ENCODE peak calls at places on chromosomes 12 and 14, in seven cellular contexts. One of them, this sample, is unnamed.

GRCh38 chr12:72273851-72274284 is 1.7 kb downstream of the TRHDE start:
- DNase-seq in GM20000: no peak
- DNase-seq in astrocyte: no peak
- DNase-seq in bronchial epithelial cell: no peak
- DNase-seq in tibial artery: no peak
- DNase-seq in osteoblast: peak
- DNase-seq in fibroblast of pulmonary artery: no peak
- DNase-seq in this sample: no peak

GRCh38 chr12:131094831-131095805 is 141.4 kb downstream of the ADGRD1 start:
- DNase-seq in fibroblast of pulmonary artery: no peak
- DNase-seq in GM20000: no peak
- DNase-seq in tibial artery: peak
- DNase-seq in bronchial epithelial cell: no peak
- DNase-seq in osteoblast: peak
- DNase-seq in astrocyte: no peak
- DNase-seq in this sample: no peak

GRCh38 chr12:57765003-57765697 is 1.7 kb downstream of the CYP27B1 start:
- DNase-seq in fibroblast of pulmonary artery: peak
- DNase-seq in bronchial epithelial cell: peak
- DNase-seq in GM20000: peak
- DNase-seq in astrocyte: no peak
- DNase-seq in tibial artery: peak
- DNase-seq in osteoblast: peak
- DNase-seq in this sample: no peak

GRCh38 chr14:68248481-68249255 is 429.1 kb downstream of the RAD51B start:
- DNase-seq in fibroblast of pulmonary artery: peak
- DNase-seq in astrocyte: peak
- DNase-seq in osteoblast: no peak
- DNase-seq in GM20000: peak
- DNase-seq in tibial artery: peak
- DNase-seq in bronchial epithelial cell: peak
- DNase-seq in this sample: no peak

GRCh38 chr12:121218588-121219352 is 8.8 kb downstream of the P2RX4 start:
- DNase-seq in astrocyte: no peak
- DNase-seq in osteoblast: peak
- DNase-seq in tibial artery: no peak
- DNase-seq in fibroblast of pulmonary artery: no peak
- DNase-seq in bronchial epithelial cell: no peak
- DNase-seq in GM20000: no peak
- DNase-seq in this sample: no peak

GRCh38 chr12:92039048-92039447 is 106.6 kb downstream of the BTG1 start:
- DNase-seq in bronchial epithelial cell: no peak
- DNase-seq in GM20000: no peak
- DNase-seq in osteoblast: no peak
- DNase-seq in tibial artery: no peak
- DNase-seq in fibroblast of pulmonary artery: no peak
- DNase-seq in astrocyte: no peak
- DNase-seq in this sample: no peak

GRCh38 chr14:57182760-57183503 is 85.8 kb downstream of the EXOC5 start:
- DNase-seq in osteoblast: no peak
- DNase-seq in fibroblast of pulmonary artery: peak
- DNase-seq in astrocyte: no peak
- DNase-seq in tibial artery: no peak
- DNase-seq in GM20000: peak
- DNase-seq in bronchial epithelial cell: peak
- DNase-seq in this sample: no peak

GRCh38 chr14:54622189-54622958 is 55.4 kb downstream of the SAMD4A start:
- DNase-seq in tibial artery: no peak
- DNase-seq in fibroblast of pulmonary artery: no peak
- DNase-seq in bronchial epithelial cell: no peak
- DNase-seq in osteoblast: peak
- DNase-seq in GM20000: peak
- DNase-seq in astrocyte: no peak
- DNase-seq in this sample: no peak

GRCh38 chr14:99707921-99708320 is 23.8 kb downstream of the CYP46A1 start:
- DNase-seq in astrocyte: no peak
- DNase-seq in GM20000: no peak
- DNase-seq in osteoblast: no peak
- DNase-seq in fibroblast of pulmonary artery: no peak
- DNase-seq in bronchial epithelial cell: no peak
- DNase-seq in tibial artery: no peak
- DNase-seq in this sample: no peak

GRCh38 chr14:73058923-73059311 is 583 bp downstream of the RBM25 start:
- DNase-seq in tibial artery: no peak
- DNase-seq in bronchial epithelial cell: peak
- DNase-seq in astrocyte: peak
- DNase-seq in fibroblast of pulmonary artery: no peak
- DNase-seq in GM20000: peak
- DNase-seq in osteoblast: peak
- DNase-seq in this sample: no peak

GRCh38 chr14:36863271-36863670 is 201.6 kb downstream of the PAX9 start:
- DNase-seq in astrocyte: no peak
- DNase-seq in fibroblast of pulmonary artery: no peak
- DNase-seq in osteoblast: no peak
- DNase-seq in bronchial epithelial cell: no peak
- DNase-seq in GM20000: no peak
- DNase-seq in tibial artery: no peak
- DNase-seq in this sample: no peak
- TF ChIP-seq CTCF in astrocyte: no peak
- TF ChIP-seq CTCF in fibroblast of pulmonary artery: no peak
- TF ChIP-seq CTCF in osteoblast: peak
- TF ChIP-seq CTCF in bronchial epithelial cell: no peak
- TF ChIP-seq CTCF in GM20000: no peak
- TF ChIP-seq CTCF in tibial artery: no peak
- TF ChIP-seq CTCF in this sample: no peak

GRCh38 chr12:48979602-48980388 is 1.7 kb downstream of the WNT1 start:
- DNase-seq in fibroblast of pulmonary artery: no peak
- DNase-seq in GM20000: peak
- DNase-seq in astrocyte: no peak
- DNase-seq in osteoblast: peak
- DNase-seq in tibial artery: no peak
- DNase-seq in bronchial epithelial cell: no peak
- DNase-seq in this sample: no peak

GRCh38 chr12:48978741-48979601 is 849 bp downstream of the WNT1 start:
- DNase-seq in GM20000: peak
- DNase-seq in bronchial epithelial cell: no peak
- DNase-seq in tibial artery: no peak
- DNase-seq in fibroblast of pulmonary artery: no peak
- DNase-seq in astrocyte: no peak
- DNase-seq in osteoblast: peak
- DNase-seq in this sample: no peak

GRCh38 chr12:48981757-48982157 is 3.6 kb downstream of the WNT1 start:
- DNase-seq in bronchial epithelial cell: no peak
- DNase-seq in GM20000: no peak
- DNase-seq in fibroblast of pulmonary artery: no peak
- DNase-seq in tibial artery: no peak
- DNase-seq in osteoblast: peak
- DNase-seq in astrocyte: no peak
- DNase-seq in this sample: no peak

GRCh38 chr12:48980953-48981756 is 3.0 kb downstream of the WNT1 start:
- DNase-seq in bronchial epithelial cell: no peak
- DNase-seq in osteoblast: peak
- DNase-seq in tibial artery: no peak
- DNase-seq in astrocyte: no peak
- DNase-seq in fibroblast of pulmonary artery: no peak
- DNase-seq in GM20000: peak
- DNase-seq in this sample: no peak

GRCh38 chr12:48980389-48980952 is 2.3 kb downstream of the WNT1 start:
- DNase-seq in osteoblast: peak
- DNase-seq in fibroblast of pulmonary artery: no peak
- DNase-seq in astrocyte: no peak
- DNase-seq in tibial artery: no peak
- DNase-seq in GM20000: peak
- DNase-seq in bronchial epithelial cell: no peak
- DNase-seq in this sample: no peak
- TF ChIP-seq CTCF in osteoblast: no peak
- TF ChIP-seq CTCF in fibroblast of pulmonary artery: no peak
- TF ChIP-seq CTCF in astrocyte: no peak
- TF ChIP-seq CTCF in tibial artery: no peak
- TF ChIP-seq CTCF in GM20000: peak
- TF ChIP-seq CTCF in bronchial epithelial cell: peak
- TF ChIP-seq CTCF in this sample: no peak

GRCh38 chr14:52012635-52013034 is 23.3 kb downstream of the RTRAF start:
- DNase-seq in fibroblast of pulmonary artery: peak
- DNase-seq in astrocyte: no peak
- DNase-seq in tibial artery: peak
- DNase-seq in osteoblast: peak
- DNase-seq in bronchial epithelial cell: no peak
- DNase-seq in GM20000: no peak
- DNase-seq in this sample: no peak

GRCh38 chr14:52010173-52010693 is 20.9 kb downstream of the RTRAF start:
- DNase-seq in astrocyte: no peak
- DNase-seq in fibroblast of pulmonary artery: no peak
- DNase-seq in osteoblast: no peak
- DNase-seq in GM20000: no peak
- DNase-seq in bronchial epithelial cell: no peak
- DNase-seq in tibial artery: no peak
- DNase-seq in this sample: no peak

GRCh38 chr14:52013984-52014600 is 24.7 kb downstream of the RTRAF start:
- DNase-seq in astrocyte: no peak
- DNase-seq in osteoblast: no peak
- DNase-seq in GM20000: no peak
- DNase-seq in tibial artery: no peak
- DNase-seq in bronchial epithelial cell: no peak
- DNase-seq in fibroblast of pulmonary artery: no peak
- DNase-seq in this sample: no peak

GRCh38 chr14:52014601-52015267 is 25.4 kb downstream of the RTRAF start:
- DNase-seq in astrocyte: no peak
- DNase-seq in osteoblast: no peak
- DNase-seq in fibroblast of pulmonary artery: no peak
- DNase-seq in GM20000: no peak
- DNase-seq in tibial artery: no peak
- DNase-seq in bronchial epithelial cell: no peak
- DNase-seq in this sample: no peak

GRCh38 chr14:52011557-52011956 is 22.2 kb downstream of the RTRAF start:
- DNase-seq in tibial artery: no peak
- DNase-seq in fibroblast of pulmonary artery: no peak
- DNase-seq in GM20000: no peak
- DNase-seq in osteoblast: no peak
- DNase-seq in astrocyte: no peak
- DNase-seq in bronchial epithelial cell: no peak
- DNase-seq in this sample: no peak
- TF ChIP-seq CTCF in tibial artery: no peak
- TF ChIP-seq CTCF in fibroblast of pulmonary artery: no peak
- TF ChIP-seq CTCF in GM20000: no peak
- TF ChIP-seq CTCF in osteoblast: no peak
- TF ChIP-seq CTCF in astrocyte: no peak
- TF ChIP-seq CTCF in bronchial epithelial cell: no peak
- TF ChIP-seq CTCF in this sample: no peak

GRCh38 chr12:94198872-94199271 is 50.5 kb downstream of the PLXNC1 start:
- DNase-seq in tibial artery: no peak
- DNase-seq in bronchial epithelial cell: no peak
- DNase-seq in osteoblast: no peak
- DNase-seq in astrocyte: no peak
- DNase-seq in fibroblast of pulmonary artery: no peak
- DNase-seq in GM20000: no peak
- DNase-seq in this sample: no peak
- TF ChIP-seq CTCF in tibial artery: no peak
- TF ChIP-seq CTCF in bronchial epithelial cell: no peak
- TF ChIP-seq CTCF in osteoblast: no peak
- TF ChIP-seq CTCF in astrocyte: no peak
- TF ChIP-seq CTCF in fibroblast of pulmonary artery: no peak
- TF ChIP-seq CTCF in GM20000: no peak
- TF ChIP-seq CTCF in this sample: no peak

DNA sequence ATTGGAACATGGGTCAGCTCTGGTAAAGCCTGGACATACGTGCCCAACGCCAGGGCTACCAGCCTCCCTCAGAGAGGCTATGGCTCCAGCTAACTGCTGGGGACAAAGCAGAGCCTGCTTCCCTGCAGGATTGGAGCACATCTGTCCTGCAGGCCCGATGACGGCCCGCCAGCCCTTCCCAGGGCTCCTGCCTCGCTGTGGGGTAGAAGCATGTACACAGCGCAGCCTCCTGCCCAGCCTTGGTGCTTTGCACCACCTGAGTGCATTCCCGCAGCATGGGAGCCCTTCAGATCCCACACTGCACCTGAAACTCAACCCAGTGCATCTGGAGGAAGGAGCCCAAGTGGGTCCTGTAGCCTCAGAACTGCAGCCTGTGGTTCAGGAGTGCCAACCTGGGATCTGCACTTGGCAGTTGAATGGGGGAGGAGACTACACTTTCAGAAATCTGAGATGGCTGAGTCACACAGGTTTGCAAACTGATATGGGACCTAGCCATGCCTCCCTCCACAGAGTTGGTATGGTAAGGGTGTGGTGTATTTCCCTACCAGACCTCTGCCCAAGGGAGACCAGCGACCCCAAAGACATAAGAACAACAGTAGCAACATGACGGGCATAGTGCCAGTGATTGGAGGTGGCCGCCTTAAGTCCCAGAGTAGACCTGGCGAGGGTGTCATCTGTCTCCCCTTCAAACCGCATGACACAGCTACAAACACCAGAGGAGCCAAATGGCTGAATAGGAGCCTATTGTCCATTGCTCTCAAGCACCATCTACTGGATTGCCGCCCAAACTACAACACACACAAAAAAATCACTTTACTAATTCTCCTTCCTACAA is 273.9 kb upstream of the MIS18BP1 start:
- DNase-seq in bronchial epithelial cell: peak
- DNase-seq in fibroblast of pulmonary artery: no peak
- DNase-seq in GM20000: peak
- DNase-seq in astrocyte: no peak
- DNase-seq in tibial artery: no peak
- DNase-seq in osteoblast: no peak
- DNase-seq in this sample: no peak
- TF ChIP-seq CTCF in bronchial epithelial cell: peak
- TF ChIP-seq CTCF in fibroblast of pulmonary artery: peak
- TF ChIP-seq CTCF in GM20000: peak
- TF ChIP-seq CTCF in astrocyte: peak
- TF ChIP-seq CTCF in tibial artery: no peak
- TF ChIP-seq CTCF in osteoblast: no peak
- TF ChIP-seq CTCF in this sample: no peak

GRCh38 chr12:128387811-128388422 is 120.9 kb downstream of the TMEM132C start:
- DNase-seq in fibroblast of pulmonary artery: no peak
- DNase-seq in GM20000: peak
- DNase-seq in osteoblast: no peak
- DNase-seq in tibial artery: no peak
- DNase-seq in bronchial epithelial cell: no peak
- DNase-seq in astrocyte: no peak
- DNase-seq in this sample: no peak
- TF ChIP-seq CTCF in fibroblast of pulmonary artery: no peak
- TF ChIP-seq CTCF in GM20000: peak
- TF ChIP-seq CTCF in osteoblast: no peak
- TF ChIP-seq CTCF in tibial artery: no peak
- TF ChIP-seq CTCF in bronchial epithelial cell: no peak
- TF ChIP-seq CTCF in astrocyte: peak
- TF ChIP-seq CTCF in this sample: no peak

GRCh38 chr14:71720978-71721624 is 211.1 kb upstream of the RGS6 start:
- DNase-seq in osteoblast: peak
- DNase-seq in fibroblast of pulmonary artery: peak
- DNase-seq in GM20000: peak
- DNase-seq in astrocyte: peak
- DNase-seq in bronchial epithelial cell: peak
- DNase-seq in tibial artery: no peak
- DNase-seq in this sample: no peak
- TF ChIP-seq CTCF in osteoblast: peak
- TF ChIP-seq CTCF in fibroblast of pulmonary artery: peak
- TF ChIP-seq CTCF in GM20000: peak
- TF ChIP-seq CTCF in astrocyte: peak
- TF ChIP-seq CTCF in bronchial epithelial cell: peak
- TF ChIP-seq CTCF in tibial artery: peak
- TF ChIP-seq CTCF in this sample: peak

GRCh38 chr12:66548338-66549049 is 130.4 kb downstream of the GRIP1 start:
- DNase-seq in fibroblast of pulmonary artery: peak
- DNase-seq in astrocyte: no peak
- DNase-seq in GM20000: peak
- DNase-seq in osteoblast: no peak
- DNase-seq in bronchial epithelial cell: no peak
- DNase-seq in tibial artery: no peak
- DNase-seq in this sample: no peak
- TF ChIP-seq CTCF in fibroblast of pulmonary artery: peak
- TF ChIP-seq CTCF in astrocyte: no peak
- TF ChIP-seq CTCF in GM20000: peak
- TF ChIP-seq CTCF in osteoblast: peak
- TF ChIP-seq CTCF in bronchial epithelial cell: no peak
- TF ChIP-seq CTCF in tibial artery: no peak
- TF ChIP-seq CTCF in this sample: no peak